ENCODE peak calls at places on chromosomes 6 and 20, in seven cellular contexts. I is SW 1271; W is NCI-H1417; B is activated CD8-positive, alpha-beta T cell treated with anti-CD3 and anti-CD28 coated beads, Interleukin-2, amount 10 ng/mL, durations not matched to agents 7 days and 5 days; E is CD8-positive, alpha-beta T cell; K is activated CD4-positive, alpha-beta T cell treated with anti-CD3 and anti-CD28 coated beads, Interleukin-2, amount 50 U/mL, for 48 hours; Z is kidney tubule cell. H is an unnamed sample.

GRCh38 chr6:28589234-28589951 is 63.7 kb downstream of the GPX5 start:
- DNase-seq in Z (peak; percentile 98), E (no peak), W (no peak), I (peak; percentile 94), K (peak; percentile 68), B (peak; percentile 45), H (peak; percentile 37)

GRCh38 chr20:18543932-18544331 is 23.3 kb upstream of the SMIM26 start:
- DNase-seq in K (no peak), Z (no peak), I (no peak), B (no peak), E (no peak), W (peak; percentile 90), H (no peak)

GRCh38 chr20:63453029-63453523 is 19.4 kb downstream of the KCNQ2 start:
- DNase-seq in I (no peak), E (no peak), B (peak; percentile 28), Z (no peak), W (no peak), K (peak; percentile 41), H (no peak)

GRCh38 chr6:12420626-12421025 is 130.5 kb downstream of the EDN1 start:
- DNase-seq in B (no peak), E (no peak), W (no peak), K (no peak), I (no peak), Z (peak; percentile 79), H (no peak)

GRCh38 chr6:20454201-20454824 is 52.6 kb downstream of the E2F3 start:
- DNase-seq in K (no peak), I (no peak), E (no peak), W (no peak), Z (no peak), B (no peak), H (peak; percentile 13)

GRCh38 chr6:4664117-4664626 is 112.0 kb upstream of the CDYL start:
- DNase-seq in E (no peak), Z (peak; percentile 42), B (no peak), K (no peak), W (no peak), I (no peak), H (no peak)

GRCh38 chr6:50602191-50602810 is 111.0 kb upstream of the TFAP2D start:
- DNase-seq in E (no peak), B (no peak), K (no peak), I (no peak), Z (peak; percentile 48), W (peak; percentile 4), H (no peak)

GRCh38 chr6:106039836-106040592 is 46.1 kb upstream of the PRDM1 start:
- DNase-seq in I (no peak), E (no peak), W (peak; percentile 60), B (no peak), Z (no peak), K (no peak), H (no peak)

GRCh38 chr6:92708945-92709344 is 710.4 kb downstream of the EPHA7 start:
- DNase-seq in B (no peak), I (no peak), W (no peak), Z (no peak), K (no peak), E (no peak), H (no peak)

GRCh38 chr6:100691972-100692371 is 189.2 kb downstream of the ASCC3 start:
- DNase-seq in B (no peak), E (no peak), Z (no peak), W (no peak), I (no peak), K (no peak), H (no peak)

GRCh38 chr6:135163440-135163738 is 17.7 kb upstream of the MYB start:
- DNase-seq in K (peak; percentile 63), B (peak; percentile 64), W (no peak), E (peak; percentile 8), Z (no peak), I (no peak), H (peak; percentile 67)

GRCh38 chr6:64330694-64331309 is 695.2 kb downstream of the PHF3 start:
- DNase-seq in B (peak; percentile 49), E (no peak), Z (peak; percentile 48), I (no peak), W (peak; percentile 36), K (peak; percentile 56), H (no peak)

GRCh38 chr6:33277663-33278391 is 904 bp downstream of the B3GALT4 start:
- DNase-seq in W (no peak), B (peak; percentile 62), E (no peak), I (no peak), Z (no peak), K (peak; percentile 40), H (no peak)

GRCh38 chr6:92752114-92752513 is 667.2 kb downstream of the EPHA7 start:
- DNase-seq in E (no peak), K (no peak), I (no peak), Z (no peak), B (no peak), W (no peak), H (no peak)

GRCh38 chr6:107657755-107658461 is 166.2 kb downstream of the SCML4 start:
- DNase-seq in W (peak; percentile 79), B (peak; percentile 87), K (peak; percentile 70), E (no peak), I (no peak), Z (peak; percentile 14), H (no peak)

GRCh38 chr6:16925461-16925860 is 164.2 kb upstream of the ATXN1 start:
- DNase-seq in E (no peak), W (no peak), B (no peak), Z (no peak), K (no peak), I (no peak), H (no peak)

GRCh38 chr6:108250240-108250866 is 10.5 kb downstream of the SNX3 start:
- DNase-seq in I (no peak), E (no peak), W (no peak), Z (no peak), B (no peak), K (no peak), H (no peak)

GRCh38 chr6:78513856-78514255 is 353.5 kb upstream of the IRAK1BP1 start:
- DNase-seq in B (no peak), Z (no peak), I (no peak), W (no peak), K (no peak), E (no peak), H (no peak)

GRCh38 chr6:118263929-118264486 is 284.1 kb upstream of the PLN start:
- DNase-seq in W (peak; percentile 30), B (no peak), I (no peak), K (no peak), Z (peak; percentile 27), E (no peak), H (no peak)

GRCh38 chr6:70037445-70037844 is 171.1 kb downstream of the COL19A1 start:
- DNase-seq in I (no peak), Z (no peak), W (no peak), B (no peak), K (no peak), E (no peak), H (no peak)

GRCh38 chr20:61930776-61931475 is 134.8 kb downstream of the TAF4 start:
- DNase-seq in B (no peak), Z (no peak), I (no peak), W (no peak), K (no peak), E (no peak), H (no peak)

GRCh38 chr6:44039191-44039719 is 88.0 kb downstream of the MRPL14 start:
- DNase-seq in E (no peak), B (no peak), K (no peak), W (no peak), Z (peak; percentile 43), I (no peak), H (no peak)

GRCh38 chr6:169426611-169427010 is 173.0 kb upstream of the THBS2 start:
- DNase-seq in I (no peak), K (no peak), W (no peak), Z (no peak), E (no peak), B (no peak), H (no peak)

GRCh38 chr20:61299088-61299487 is 47.0 kb downstream of the CDH4 start:
- DNase-seq in E (no peak), W (no peak), Z (no peak), K (no peak), I (no peak), B (no peak), H (no peak)

GRCh38 chr6:119566546-119567263 is 217.1 kb upstream of the MAN1A1 start:
- DNase-seq in I (no peak), K (no peak), W (no peak), Z (no peak), E (no peak), B (no peak), H (no peak)

GRCh38 chr6:6466967-6467761 is 121.4 kb upstream of the LY86 start:
- DNase-seq in B (no peak), I (no peak), W (peak; percentile 3), K (no peak), Z (peak; percentile 81), E (no peak), H (no peak)

GRCh38 chr20:64111841-64112641 is 4.7 kb upstream of the NPBWR2 start:
- DNase-seq in I (no peak), E (no peak), K (no peak), B (peak; percentile 15), W (no peak), Z (no peak), H (no peak)

GRCh38 chr6:113352831-113353230 is 504.3 kb upstream of the MARCKS start:
- DNase-seq in B (no peak), K (no peak), Z (no peak), W (no peak), E (no peak), I (no peak), H (no peak)

GRCh38 chr6:128204621-128205020 is 303.8 kb upstream of the THEMIS start:
- DNase-seq in I (no peak), E (no peak), W (no peak), B (no peak), K (no peak), Z (no peak), H (no peak)

GRCh38 chr6:154039231-154039842 is at the start of gene OPRM1:
- DNase-seq in Z (peak; percentile 33), I (no peak), K (peak; percentile 36), W (no peak), E (no peak), B (peak; percentile 61), H (no peak)

GRCh38 chr20:15911557-15911956 is 661.7 kb downstream of the KIF16B start:
- DNase-seq in K (no peak), W (no peak), E (no peak), B (no peak), I (no peak), Z (no peak), H (no peak)

GRCh38 chr6:99568103-99568933 is at the start of gene CCNC:
- DNase-seq in K (peak; percentile 93), B (peak; percentile 93), E (peak; percentile 86), Z (peak; percentile 97), W (peak; percentile 94), I (peak; percentile 82), H (peak; percentile 91)

GRCh38 chr20:32970115-32970972 is 33.9 kb downstream of the SUN5 start:
- DNase-seq in I (no peak), E (no peak), W (no peak), Z (no peak), B (peak; percentile 19), K (no peak), H (no peak)